ENCODE peak calls at places on chromosomes 11 and 22, in eight cellular contexts. O is pancreas; C is tibial artery; L is cardiac fibroblast; N is gastrocnemius medialis; M is CD4-positive, CD25-positive, alpha-beta regulatory T cell; Z is body of pancreas; I is NT2/D1. R is an unnamed sample.

GRCh38 chr11:35115688-35116030 is 23.3 kb upstream of the CD44 start:
- DNase-seq in M (no peak), I (no peak), C (no peak), N (no peak), Z (no peak), L (peak; percentile 8), O (no peak), R (no peak)

GRCh38 chr11:62433553-62434301 is 14.9 kb downstream of the SCGB1A1 start:
- DNase-seq in Z (no peak), I (no peak), C (no peak), M (no peak), O (no peak), N (no peak), L (no peak), R (no peak)

GRCh38 chr11:19574916-19575315 is 137.7 kb upstream of the NAV2 start:
- DNase-seq in L (no peak), I (no peak), C (no peak), O (no peak), Z (no peak), N (no peak), M (no peak), R (no peak)

GRCh38 chr11:44623321-44623715 is 57.9 kb downstream of the CD82 start:
- DNase-seq in M (no peak), L (no peak), Z (peak; percentile 5), C (peak; percentile 61), I (no peak), O (no peak), N (peak; percentile 8), R (peak; percentile 15)

GRCh38 chr11:134237557-134237922 is 13.1 kb downstream of the VPS26B start:
- DNase-seq in C (no peak), I (no peak), M (no peak), L (no peak), Z (no peak), O (no peak), N (no peak), R (no peak)

GRCh38 chr22:27850000-27850465 is 48.5 kb upstream of the MN1 start:
- DNase-seq in M (no peak), N (peak; percentile 55), L (peak; percentile 27), I (peak; percentile 42), O (no peak), Z (no peak), C (no peak), R (no peak)

GRCh38 chr11:63609536-63609935 is 4.7 kb downstream of the PLAAT3 start:
- DNase-seq in Z (no peak), L (no peak), C (peak; percentile 62), O (no peak), I (no peak), M (no peak), N (peak; percentile 71), R (peak; percentile 63)

GRCh38 chr11:5046754-5047330 is 516 bp downstream of the OR52J3 start:
- DNase-seq in O (no peak), L (no peak), C (no peak), M (no peak), Z (no peak), I (no peak), N (no peak), R (no peak)

GRCh38 chr11:34349882-34350281 is 7.9 kb downstream of the ABTB2 start:
- DNase-seq in M (no peak), Z (no peak), L (no peak), I (no peak), C (no peak), O (no peak), N (peak; percentile 46), R (no peak)

GRCh38 chr22:31229402-31230140 is 17.5 kb downstream of the LIMK2 start:
- DNase-seq in O (peak; percentile 47), M (peak; percentile 68), Z (peak; percentile 61), C (no peak), I (no peak), L (peak; percentile 65), N (peak; percentile 39), R (peak; percentile 78)

GRCh38 chr11:61325649-61326414 is 7.1 kb downstream of the DDB1 start:
- DNase-seq in C (no peak), N (no peak), O (no peak), Z (no peak), L (no peak), I (no peak), M (no peak), R (no peak)

GRCh38 chr22:40728731-40729189 is 49.5 kb downstream of the MCHR1 start:
- DNase-seq in L (no peak), I (no peak), N (no peak), O (no peak), C (no peak), Z (no peak), M (peak; percentile 88), R (no peak)

GRCh38 chr11:36312593-36312990 is 16.5 kb downstream of the PRR5L start:
- DNase-seq in C (no peak), L (peak; percentile 78), Z (no peak), N (no peak), I (no peak), O (no peak), M (no peak), R (no peak)
- H3K4me3 ChIP-seq in C (no peak overlapping the region), L (no peak overlapping the region), Z (no peak overlapping the region), N (no peak overlapping the region), I (no peak overlapping the region), O (no peak overlapping the region), M (no peak overlapping the region), R (no peak overlapping the region)

GRCh38 chr11:116730568-116730967 is 42.2 kb downstream of the BUD13 start:
- DNase-seq in N (no peak), Z (no peak), C (peak; percentile 55), O (no peak), M (no peak), L (no peak), I (no peak), R (no peak)

GRCh38 chr11:116731097-116731761 is 41.6 kb downstream of the BUD13 start:
- DNase-seq in M (no peak), C (peak; percentile 49), L (no peak), O (no peak), N (peak; percentile 75), Z (no peak), I (peak; percentile 54), R (no peak)

GRCh38 chr11:116732740-116733385 is 39.9 kb downstream of the BUD13 start:
- DNase-seq in C (peak; percentile 68), M (peak; percentile 61), O (peak; percentile 49), Z (peak; percentile 70), L (peak; percentile 79), I (peak; percentile 63), N (peak; percentile 33), R (peak; percentile 64)

GRCh38 chr11:116733386-116733755 is 39.4 kb downstream of the BUD13 start:
- DNase-seq in I (no peak), Z (no peak), C (peak; percentile 12), O (no peak), L (no peak), M (no peak), N (no peak), R (no peak)

GRCh38 chr11:116731821-116732739 is 40.7 kb downstream of the BUD13 start:
- DNase-seq in C (peak; percentile 45), I (no peak), N (no peak), M (no peak), Z (no peak), L (no peak), O (no peak), R (no peak)
- H3K4me3 ChIP-seq in C (no peak overlapping the region), I (no peak overlapping the region), N (no peak overlapping the region), M (no peak overlapping the region), Z (no peak overlapping the region), L (no peak overlapping the region), O (no peak overlapping the region), R (no peak overlapping the region)

DNA sequence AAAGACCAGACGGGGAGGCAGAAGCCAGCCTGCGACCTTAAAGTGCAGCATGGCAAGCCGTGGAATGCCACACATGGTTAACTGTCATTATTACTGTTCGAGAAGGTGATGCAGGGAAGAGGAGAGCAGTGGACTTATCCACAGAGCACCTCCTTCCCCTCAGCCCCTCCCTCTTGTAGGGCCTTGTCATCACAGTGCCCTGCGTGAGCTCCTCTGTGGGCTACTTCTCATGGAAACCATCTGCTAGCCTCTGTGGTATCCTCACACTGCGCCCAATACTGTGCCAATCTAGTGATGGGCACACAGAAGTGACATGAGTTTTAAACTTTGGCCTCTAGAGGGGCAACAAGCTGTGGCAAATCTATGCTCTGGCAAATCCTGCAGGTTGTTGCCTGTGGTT is 18.2 kb upstream of the CCDC134 start:
- DNase-seq in L (no peak), C (no peak), Z (no peak), O (no peak), I (no peak), N (no peak), M (peak; percentile 65), R (no peak)
- H3K4me3 ChIP-seq in L (no peak overlapping the region), C (no peak overlapping the region), Z (no peak overlapping the region), O (no peak overlapping the region), I (no peak overlapping the region), N (no peak overlapping the region), M (peak overlapping the region; percentile 95), R (no peak overlapping the region)

GRCh38 chr11:126391286-126391954 is 35.9 kb downstream of the ST3GAL4 start:
- DNase-seq in C (peak; percentile 40), N (no peak), O (no peak), I (no peak), M (no peak), L (no peak), Z (no peak), R (no peak)

GRCh38 chr11:126394036-126394435 is 38.5 kb downstream of the ST3GAL4 start:
- DNase-seq in I (no peak), C (no peak), N (no peak), L (no peak), Z (no peak), O (no peak), M (no peak), R (no peak)

GRCh38 chr11:126391970-126392637 is 36.6 kb downstream of the ST3GAL4 start:
- DNase-seq in Z (no peak), L (no peak), C (peak; percentile 57), I (no peak), O (no peak), N (no peak), M (no peak), R (no peak)

GRCh38 chr11:126393143-126393542 is 37.7 kb downstream of the ST3GAL4 start:
- DNase-seq in I (no peak), L (no peak), N (no peak), Z (no peak), O (no peak), C (peak; percentile 47), M (no peak), R (no peak)

GRCh38 chr11:126392638-126393023 is 37.1 kb downstream of the ST3GAL4 start:
- DNase-seq in I (no peak), C (no peak), O (no peak), N (no peak), L (no peak), Z (no peak), M (no peak), R (no peak)
- H3K4me3 ChIP-seq in I (no peak overlapping the region), C (no peak overlapping the region), O (no peak overlapping the region), N (no peak overlapping the region), L (no peak overlapping the region), Z (no peak overlapping the region), M (no peak overlapping the region), R (no peak overlapping the region)